ENCODE peak calls at places on chromosomes 11 and 22, in seven cellular contexts. J is pulmonary artery endothelial cell, D is head of caudate nucleus, C is transverse colon, M is memory B cell, H is GM23338, T is HT-29. Y is an unnamed sample.
A peak's percentile ranks its signal among the peaks of the same experiment; 100 is the strongest.

GRCh38 chr11:14977481-14977880 is 5.3 kb upstream of the CALCA start:
- DNase-seq in J (no peak), D (no peak), C (no peak), M (no peak), H (no peak), T (no peak), Y (no peak)

GRCh38 chr22:30414525-30415047 is 11.0 kb upstream of the MTFP1 start:
- DNase-seq in J (no peak), D (no peak), C (no peak), M (no peak), H (no peak), T (no peak), Y (no peak)

GRCh38 chr11:76939219-76939631 is 78.5 kb downstream of the ACER3 start:
- DNase-seq in J (no peak), D (no peak), C (no peak), M (no peak), H (no peak), T (peak; percentile 65), Y (no peak)

GRCh38 chr11:94675239-94675638 is 92.9 kb upstream of the AMOTL1 start:
- DNase-seq in J (no peak), D (no peak), C (no peak), M (no peak), H (no peak), T (no peak), Y (no peak)

GRCh38 chr22:25169278-25170031 is 30.2 kb upstream of the CRYBB3 start:
- DNase-seq in J (no peak), D (no peak), C (no peak), M (no peak), H (no peak), T (no peak), Y (no peak)

GRCh38 chr11:101341578-101341977 is 212.0 kb upstream of the PGR start:
- DNase-seq in J (no peak), D (no peak), C (no peak), M (no peak), H (no peak), T (no peak), Y (no peak)

GRCh38 chr22:22855617-22856308 is 31.9 kb upstream of the IGLL5 start:
- DNase-seq in J (no peak), D (no peak), C (peak; percentile 48), M (no peak), H (peak; percentile 75), T (no peak), Y (no peak)

GRCh38 chr22:39306456-39307361 is 12.7 kb downstream of the RPL3 start:
- DNase-seq in J (no peak), D (peak; percentile 41), C (peak; percentile 45), M (no peak), H (peak; percentile 83), T (peak; percentile 66), Y (no peak)

GRCh38 chr11:113351061-113351460 is 36.5 kb upstream of the ANKK1 start:
- DNase-seq in J (no peak), D (no peak), C (no peak), M (no peak), H (no peak), T (no peak), Y (no peak)

GRCh38 chr11:106379265-106379664 is 301.8 kb downstream of the AASDHPPT start:
- DNase-seq in J (no peak), D (no peak), C (no peak), M (no peak), H (no peak), T (no peak), Y (no peak)

Y was measured in glomerular endothelial cell.